ENCODE peak calls at places on chromosomes 11 and 22, in six cellular contexts. H, N, G, B, X and S are unnamed samples. For H3K4me1, the result is how much of the 10 kb centered on the place peaks cover.

GRCh38 chr11:8318536-8318935 is 54.9 kb upstream of the LMO1 start:
- DNase-seq in B (no peak), H (no peak), N (no peak), X (no peak), G (no peak), S (no peak)

GRCh38 chr22:43862074-43862881 is at the start of gene SULT4A1:
- DNase-seq in N (no peak), G (no peak), H (peak), B (peak), X (peak), S (no peak)

GRCh38 chr11:127103586-127104388 is 103.2 kb upstream of the KIRREL3 start:
- DNase-seq in X (no peak), H (no peak), N (no peak), B (no peak), G (no peak), S (no peak)

GRCh38 chr11:11780843-11781242 is 60.9 kb upstream of the USP47 start:
- DNase-seq in B (no peak), H (no peak), N (no peak), G (no peak), X (no peak), S (no peak)

GRCh38 chr22:42869888-42870480 is 12.9 kb upstream of the ARFGAP3 start:
- DNase-seq in B (no peak), G (no peak), H (no peak), N (no peak), X (no peak), S (no peak)

GRCh38 chr22:40053460-40053859 is 58.7 kb downstream of the FAM83F start:
- DNase-seq in X (no peak), H (no peak), N (no peak), G (no peak), B (no peak), S (no peak)

GRCh38 chr22:40044870-40045834 is 50.4 kb downstream of the FAM83F start:
- DNase-seq in X (peak), B (peak), G (no peak), N (peak), H (no peak), S (no peak)

GRCh38 chr11:46250071-46251052 is 27.1 kb upstream of the CREB3L1 start:
- DNase-seq in H (no peak), G (no peak), X (no peak), N (no peak), B (peak), S (no peak)

GRCh38 chr11:9808943-9809342 is 145.1 kb downstream of the SWAP70 start:
- DNase-seq in H (peak), N (no peak), X (no peak), B (no peak), G (no peak), S (no peak)

GRCh38 chr22:19959043-19959586 is 17.5 kb upstream of the TXNRD2 start:
- DNase-seq in N (peak), B (peak), G (no peak), H (peak), X (peak), S (peak)

GRCh38 chr22:23984430-23984829 is 4.5 kb downstream of the GSTT2 start:
- DNase-seq in G (no peak), B (peak), N (no peak), H (peak), X (no peak), S (no peak)

GRCh38 chr22:23280356-23281052 is 100.2 kb downstream of the BCR start:
- DNase-seq in X (no peak), B (no peak), N (no peak), G (no peak), H (no peak), S (no peak)

GRCh38 chr22:48921411-48921903 is 906.2 kb downstream of the BRD1 start:
- DNase-seq in H (no peak), G (no peak), N (no peak), B (no peak), X (no peak), S (no peak)

GRCh38 chr22:19691721-19692341 is 22.5 kb upstream of the SEPTIN5 start:
- DNase-seq in N (no peak), X (no peak), G (no peak), B (peak), H (peak), S (no peak)

GRCh38 chr11:74278721-74279148 is 32.7 kb downstream of the P4HA3 start:
- DNase-seq in H (no peak), B (peak), X (no peak), G (no peak), N (peak), S (peak)

GRCh38 chr22:49021097-49021925 is 806.4 kb downstream of the BRD1 start:
- DNase-seq in B (no peak), X (peak), G (no peak), N (no peak), H (no peak), S (no peak)

GRCh38 chr22:45807156-45807915 is 135.7 kb downstream of the ATXN10 start:
- DNase-seq in N (no peak), B (peak), X (no peak), G (no peak), H (no peak), S (no peak)

GRCh38 chr11:66639066-66639813 is 737 bp downstream of the RBM4 start:
- DNase-seq in H (no peak), B (peak), N (peak), X (no peak), G (no peak), S (peak)

GRCh38 chr11:76604652-76605241 is 65.8 kb downstream of the LRRC32 start:
- DNase-seq in G (no peak), H (no peak), B (peak), N (peak), X (peak), S (no peak)

GRCh38 chr11:68839953-68840641 is 1.6 kb downstream of the CPT1A start:
- DNase-seq in X (no peak), H (no peak), G (no peak), N (peak), B (peak), S (no peak)

GRCh38 chr11:68840661-68841653 is 759 bp downstream of the CPT1A start:
- DNase-seq in H (no peak), N (peak), G (no peak), B (peak), X (peak), S (peak)

GRCh38 chr11:68842427-68843051 is 823 bp upstream of the CPT1A start:
- DNase-seq in H (no peak), N (no peak), G (no peak), X (no peak), B (no peak), S (no peak)

GRCh38 chr11:68843052-68843561 is 1.4 kb upstream of the CPT1A start:
- DNase-seq in H (no peak), B (peak), X (no peak), N (peak), G (no peak), S (no peak)

DNA sequence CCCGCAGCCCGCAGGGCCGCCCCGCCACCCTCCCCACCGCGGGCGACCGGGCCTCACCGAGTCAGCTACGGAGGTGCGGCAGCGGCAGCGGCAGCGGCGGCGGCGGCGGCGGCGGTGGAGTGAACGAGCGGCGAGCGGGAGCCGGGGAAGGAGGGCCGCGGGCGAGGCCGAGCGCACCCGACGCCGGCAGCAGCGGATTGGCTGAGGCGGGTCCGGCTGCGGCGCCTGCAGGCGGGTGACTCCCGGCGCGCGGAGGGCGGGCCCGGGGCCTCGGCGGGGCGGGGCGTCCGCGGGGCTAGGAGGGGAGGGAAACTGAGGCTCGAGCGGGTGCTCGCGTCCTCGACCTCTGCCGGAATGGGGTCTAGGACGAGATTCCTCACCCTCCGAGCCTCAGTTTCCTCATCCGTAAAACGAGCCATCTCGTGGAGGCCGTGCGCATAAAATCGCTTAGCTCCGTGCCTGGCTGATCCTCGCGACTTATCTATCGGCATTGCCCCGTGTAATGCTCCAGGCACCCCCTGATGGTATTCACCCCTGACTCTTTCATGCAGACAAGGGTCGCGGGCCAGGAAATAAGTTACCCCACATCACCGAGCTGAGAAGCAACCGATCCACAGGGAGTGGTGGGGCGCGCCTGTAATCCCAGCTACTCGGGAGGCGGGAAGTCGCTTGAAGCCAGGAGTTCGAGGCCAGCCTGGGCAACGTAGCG is at the start of gene CPT1A:
- DNase-seq in B (peak), H (no peak), N (peak), G (no peak), X (peak), S (peak)
- TF ChIP-seq POLR2A in B (no peak), H (no peak), N (peak), G (peak), X (peak), S (peak)

DNA sequence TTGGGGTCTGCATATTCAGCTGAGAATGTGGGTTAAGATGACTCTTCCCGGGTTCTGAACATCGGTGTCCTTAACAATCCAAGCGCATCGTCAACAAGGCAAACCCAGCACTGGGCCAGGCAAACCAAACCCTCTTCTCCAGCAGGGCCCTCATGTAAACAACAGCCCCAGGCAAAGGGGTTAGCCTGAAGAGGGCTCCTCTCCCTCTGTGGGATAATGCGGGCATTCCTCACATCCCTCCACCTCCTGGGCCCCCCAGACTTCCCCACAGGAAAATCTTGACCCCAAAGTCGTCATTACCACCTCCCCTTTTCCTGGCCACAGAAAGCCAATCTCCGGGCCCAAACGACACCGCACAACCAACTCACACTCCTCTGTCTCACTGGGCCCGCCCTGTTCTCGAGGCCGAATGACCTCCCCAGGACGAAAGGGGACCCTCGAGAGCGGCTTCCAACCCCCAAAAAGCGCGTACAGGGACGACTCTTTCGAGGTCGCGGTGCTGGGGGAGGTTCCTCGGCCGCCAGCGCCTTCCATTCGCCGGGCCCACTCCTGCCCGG is 561 bp downstream of the DDB1 start:
- DNase-seq in G (no peak), B (peak), H (no peak), N (no peak), X (no peak), S (no peak)
- H3K4me1 ChIP-seq in G (under half), B (under half), H (under half), N (under half), X (under half), S (under half)

DNA sequence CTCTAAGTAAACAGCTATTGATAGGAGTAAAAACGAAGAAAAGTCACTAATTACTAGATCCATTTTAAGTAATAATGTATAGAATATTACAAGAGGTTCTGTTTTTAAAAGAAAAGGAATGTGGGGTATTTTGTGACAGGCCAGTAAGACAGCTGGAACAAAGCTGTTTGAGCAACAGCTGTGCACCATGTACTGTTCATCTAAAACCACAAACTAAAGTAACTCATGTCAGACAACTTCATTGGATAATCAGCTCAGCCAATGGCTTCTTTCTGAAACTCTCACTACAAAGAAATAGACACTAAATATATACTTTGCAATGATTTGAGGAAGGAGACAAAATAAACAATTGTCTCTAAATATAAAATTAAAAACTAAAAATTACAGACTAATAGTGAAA is 16.1 kb downstream of the RRAS2 start:
- DNase-seq in B (peak), H (no peak), X (no peak), N (no peak), G (no peak), S (no peak)
- H3K27ac ChIP-seq in B (no peak), H (no peak), X (no peak), N (no peak), G (no peak), S (no peak)

DNA sequence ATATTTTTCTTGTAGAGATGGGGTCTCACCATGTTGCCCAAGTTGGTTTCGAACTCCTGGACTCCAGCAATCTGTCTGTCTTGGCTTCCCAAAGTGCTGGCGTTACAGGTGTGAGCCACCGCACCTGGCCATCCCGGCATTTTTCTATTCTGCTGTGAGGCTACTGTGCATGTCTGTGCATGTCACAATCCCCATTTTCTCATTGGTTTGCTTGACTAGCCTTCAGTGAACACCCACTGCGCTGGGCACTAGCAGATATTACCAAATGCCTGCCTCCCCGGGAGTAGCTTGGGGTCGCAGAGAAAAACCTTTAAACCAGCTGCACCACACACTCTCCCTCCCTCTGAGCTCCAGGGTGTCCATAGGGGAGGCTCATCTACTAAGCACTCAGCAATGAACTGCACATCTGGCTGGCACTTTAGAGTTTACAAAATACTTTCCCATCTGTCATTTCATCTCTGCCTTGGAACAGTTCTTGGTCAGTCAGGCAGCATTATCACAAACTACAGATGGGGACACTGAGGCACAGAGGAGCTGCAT is 4.9 kb downstream of the CSNK1E start:
- DNase-seq in X (no peak), H (no peak), B (peak), N (no peak), G (no peak), S (no peak)
- TF ChIP-seq POLR2A in X (no peak), H (no peak), B (no peak), N (no peak), G (no peak), S (no peak)

DNA sequence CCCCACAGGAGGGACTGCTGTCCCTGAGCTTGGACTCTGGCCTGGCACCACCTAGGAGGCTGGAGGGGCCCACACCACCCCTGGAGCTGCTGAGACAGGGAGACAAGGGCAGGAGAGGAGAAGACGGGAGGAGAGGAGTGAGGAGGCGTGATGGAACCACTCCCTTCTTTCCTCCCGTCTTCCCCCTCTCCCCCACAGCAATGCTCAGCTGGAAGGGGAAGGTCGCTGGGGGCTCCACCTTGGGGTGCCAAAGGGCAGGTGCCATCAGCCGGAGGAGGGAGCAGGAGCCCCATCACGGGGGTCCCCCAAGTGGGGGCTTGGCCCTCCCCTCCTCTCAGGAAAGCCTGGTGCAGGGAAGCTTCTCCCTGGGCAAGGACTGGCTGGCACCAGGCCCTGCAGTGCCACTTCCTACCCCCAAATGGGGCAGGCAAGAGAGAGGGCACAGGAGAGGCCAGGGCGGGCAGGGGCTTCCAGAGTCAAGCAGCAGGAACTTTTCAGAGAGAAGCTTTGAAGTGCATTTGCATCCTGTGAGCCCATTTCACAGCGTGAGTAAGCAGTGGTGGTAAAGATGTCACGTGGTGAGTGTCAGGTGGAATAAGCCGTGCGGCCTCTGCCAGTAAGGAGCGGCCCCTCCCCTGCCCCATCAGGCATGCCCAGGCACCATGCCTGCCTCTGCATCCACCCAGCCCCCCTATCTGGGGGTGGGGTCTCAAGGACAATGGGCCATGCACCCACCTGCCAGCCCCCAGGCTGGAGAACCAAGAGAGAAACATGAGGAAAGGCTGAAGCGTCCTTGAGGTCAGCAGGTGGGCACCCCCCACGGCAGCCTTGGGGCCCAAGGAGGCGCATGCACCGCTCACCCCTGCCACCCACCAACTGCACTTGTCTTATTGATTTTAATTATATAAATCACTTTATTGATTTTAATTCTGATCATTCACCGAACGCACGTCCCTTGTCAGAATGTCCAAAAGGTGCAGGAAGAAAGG is 4.9 kb downstream of the IGF2 start:
- DNase-seq in H (no peak), X (peak), B (no peak), G (no peak), N (no peak), S (no peak)
- H3K4me1 ChIP-seq in H (under half), X (under half), B (under half), G (under half), N (under half), S (under half)

DNA sequence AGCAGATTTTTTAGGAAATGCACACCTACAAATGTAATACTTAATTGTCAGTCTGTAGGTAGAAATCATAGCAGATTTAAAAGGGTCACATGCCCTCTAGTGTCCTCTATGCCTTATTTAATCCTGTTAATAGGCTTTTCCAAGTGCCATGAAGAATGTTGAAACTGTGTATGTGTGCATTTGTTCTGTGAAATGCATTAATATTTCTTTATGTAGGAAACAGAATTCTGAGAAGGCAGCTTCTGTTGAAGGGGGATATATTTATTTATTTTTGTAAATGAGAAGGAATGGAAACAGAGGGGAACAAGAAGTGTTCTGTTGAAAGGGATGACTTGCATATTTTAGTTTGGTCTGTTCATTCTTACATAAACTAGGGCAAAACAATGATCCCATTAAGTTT is 51.0 kb downstream of the SVIP start:
- DNase-seq in B (no peak), N (no peak), X (no peak), H (no peak), G (no peak), S (no peak)
- H3K27ac ChIP-seq in B (no peak), N (no peak), X (no peak), H (no peak), G (no peak), S (peak)